ENCODE peak calls at places on chromosomes 6 and 20, in six cellular contexts. O is HTR-8/SVneo; K is substantia nigra; C is EL; M is testis; T is stimulated activated effector memory CD8-positive, alpha-beta T cell treated with anti-CD3 and anti-CD28 coated beads, Interleukin-12 subunit alpha, Interleukin-12 subunit beta, amount 100 ng/mL, for 72 hours. D is an unnamed sample.
A peak's percentile ranks its signal among the peaks of the same experiment; 100 is the strongest.

GRCh38 chr20:458766-459165 is 3.6 kb downstream of the TBC1D20 start:
- DNase-seq in C (no peak), O (no peak), T (no peak), M (no peak), K (no peak), D (no peak)

GRCh38 chr6:2819891-2820814 is 21.5 kb downstream of the SERPINB1 start:
- DNase-seq in M (no peak), C (no peak), O (no peak), T (no peak), K (no peak), D (no peak)

GRCh38 chr6:170211404-170212025 is 79.4 kb downstream of the DLL1 start:
- DNase-seq in C (no peak), K (no peak), O (no peak), T (peak; percentile 42), M (no peak), D (no peak)

GRCh38 chr6:67863346-67863745 is 771.7 kb upstream of the ADGRB3 start:
- DNase-seq in M (no peak), C (no peak), T (no peak), K (no peak), O (no peak), D (no peak)

GRCh38 chr6:134352786-134353480 is 35.0 kb upstream of the SGK1 start:
- DNase-seq in O (peak; percentile 37), T (no peak), K (no peak), M (no peak), C (peak; percentile 76), D (peak; percentile 61)

GRCh38 chr20:24799971-24800580 is 149.0 kb upstream of the CST7 start:
- DNase-seq in K (no peak), O (no peak), T (no peak), M (no peak), C (no peak), D (no peak)

GRCh38 chr20:9615766-9616454 is 101.5 kb downstream of the LAMP5 start:
- DNase-seq in K (no peak), T (no peak), O (no peak), M (no peak), C (no peak), D (no peak)

GRCh38 chr20:50436696-50437095 is 73.5 kb upstream of the PTPN1 start:
- DNase-seq in C (no peak), K (no peak), O (no peak), T (no peak), M (no peak), D (no peak)

GRCh38 chr20:24102290-24102689 is 113.7 kb upstream of the GGTLC1 start:
- DNase-seq in C (peak; percentile 3), K (no peak), M (peak; percentile 28), T (peak; percentile 60), O (no peak), D (no peak)